ENCODE peak calls at places on chromosomes 4 and X, in eight cellular contexts. One of them, this sample, is unnamed.
A peak's percentile ranks its signal among the peaks of the same experiment; 100 is the strongest.

GRCh38 chr4:3868146-3868840 is 102.1 kb downstream of the ADRA2C start:
- DNase-seq in tibial artery: no peak
- DNase-seq in cardiac muscle cell: no peak
- DNase-seq in mesothelial cell of epicardium: no peak
- DNase-seq in A549: no peak
- DNase-seq in GM20000: no peak
- DNase-seq in lower lobe of right lung: no peak
- DNase-seq in fibroblast of pulmonary artery: no peak
- DNase-seq in this sample: no peak

GRCh38 chr4:159206427-159206871 is 103.6 kb downstream of the RAPGEF2 start:
- DNase-seq in A549: no peak
- DNase-seq in fibroblast of pulmonary artery: peak; percentile 17
- DNase-seq in tibial artery: no peak
- DNase-seq in GM20000: peak; percentile 48
- DNase-seq in mesothelial cell of epicardium: no peak
- DNase-seq in lower lobe of right lung: no peak
- DNase-seq in cardiac muscle cell: no peak
- DNase-seq in this sample: no peak

GRCh38 chr4:38728651-38729141 is 54.1 kb downstream of the TLR10 start:
- DNase-seq in tibial artery: no peak
- DNase-seq in GM20000: no peak
- DNase-seq in fibroblast of pulmonary artery: no peak
- DNase-seq in mesothelial cell of epicardium: no peak
- DNase-seq in cardiac muscle cell: no peak
- DNase-seq in A549: no peak
- DNase-seq in lower lobe of right lung: peak; percentile 78
- DNase-seq in this sample: peak; percentile 80

GRCh38 chrX:118022803-118023202 is 93.8 kb downstream of the KLHL13 start:
- DNase-seq in cardiac muscle cell: no peak
- DNase-seq in fibroblast of pulmonary artery: no peak
- DNase-seq in A549: no peak
- DNase-seq in tibial artery: no peak
- DNase-seq in lower lobe of right lung: no peak
- DNase-seq in GM20000: no peak
- DNase-seq in mesothelial cell of epicardium: no peak
- DNase-seq in this sample: no peak

GRCh38 chr4:144674711-144675110 is 28.8 kb downstream of the HHIP start:
- DNase-seq in tibial artery: no peak
- DNase-seq in A549: no peak
- DNase-seq in lower lobe of right lung: no peak
- DNase-seq in fibroblast of pulmonary artery: no peak
- DNase-seq in cardiac muscle cell: no peak
- DNase-seq in mesothelial cell of epicardium: no peak
- DNase-seq in GM20000: no peak
- DNase-seq in this sample: no peak

GRCh38 chr4:2353222-2354107 is 65.0 kb downstream of the ZFYVE28 start:
- DNase-seq in mesothelial cell of epicardium: no peak
- DNase-seq in lower lobe of right lung: peak; percentile 43
- DNase-seq in fibroblast of pulmonary artery: peak; percentile 52
- DNase-seq in GM20000: no peak
- DNase-seq in cardiac muscle cell: peak; percentile 69
- DNase-seq in tibial artery: peak; percentile 16
- DNase-seq in A549: no peak
- DNase-seq in this sample: no peak

GRCh38 chrX:65668362-65669310 is 1.2 kb downstream of the MSN start:
- DNase-seq in fibroblast of pulmonary artery: peak; percentile 83
- DNase-seq in tibial artery: peak; percentile 75
- DNase-seq in GM20000: peak; percentile 40
- DNase-seq in lower lobe of right lung: peak; percentile 73
- DNase-seq in mesothelial cell of epicardium: no peak
- DNase-seq in cardiac muscle cell: peak; percentile 79
- DNase-seq in A549: peak; percentile 23
- DNase-seq in this sample: peak; percentile 47

GRCh38 chr4:92969650-92970370 is 666.0 kb downstream of the GRID2 start:
- DNase-seq in tibial artery: no peak
- DNase-seq in GM20000: no peak
- DNase-seq in lower lobe of right lung: no peak
- DNase-seq in A549: peak; percentile 14
- DNase-seq in cardiac muscle cell: peak; percentile 95
- DNase-seq in mesothelial cell of epicardium: no peak
- DNase-seq in fibroblast of pulmonary artery: peak; percentile 95
- DNase-seq in this sample: no peak

GRCh38 chr4:159047478-159048165 is 55.3 kb upstream of the RAPGEF2 start:
- DNase-seq in GM20000: no peak
- DNase-seq in lower lobe of right lung: no peak
- DNase-seq in tibial artery: no peak
- DNase-seq in mesothelial cell of epicardium: no peak
- DNase-seq in A549: peak; percentile 1
- DNase-seq in cardiac muscle cell: peak; percentile 71
- DNase-seq in fibroblast of pulmonary artery: peak; percentile 68
- DNase-seq in this sample: peak; percentile 11

GRCh38 chr4:76498550-76498949 is 63.5 kb downstream of the SHROOM3 start:
- DNase-seq in mesothelial cell of epicardium: no peak
- DNase-seq in A549: no peak
- DNase-seq in tibial artery: no peak
- DNase-seq in lower lobe of right lung: no peak
- DNase-seq in fibroblast of pulmonary artery: no peak
- DNase-seq in cardiac muscle cell: no peak
- DNase-seq in GM20000: no peak
- DNase-seq in this sample: no peak

GRCh38 chrX:135520022-135520552 is 373 bp upstream of the INTS6L start:
- DNase-seq in fibroblast of pulmonary artery: peak; percentile 71
- DNase-seq in lower lobe of right lung: no peak
- DNase-seq in A549: no peak
- DNase-seq in mesothelial cell of epicardium: no peak
- DNase-seq in cardiac muscle cell: peak; percentile 75
- DNase-seq in GM20000: no peak
- DNase-seq in tibial artery: no peak
- DNase-seq in this sample: peak; percentile 2

GRCh38 chrX:108399427-108400165 is 38.6 kb downstream of the COL4A6 start:
- DNase-seq in tibial artery: no peak
- DNase-seq in fibroblast of pulmonary artery: peak; percentile 49
- DNase-seq in lower lobe of right lung: no peak
- DNase-seq in mesothelial cell of epicardium: no peak
- DNase-seq in cardiac muscle cell: peak; percentile 25
- DNase-seq in A549: no peak
- DNase-seq in GM20000: no peak
- DNase-seq in this sample: no peak

GRCh38 chr4:156293657-156294297 is 340.1 kb upstream of the CTSO start:
- DNase-seq in GM20000: no peak
- DNase-seq in fibroblast of pulmonary artery: peak; percentile 93
- DNase-seq in tibial artery: no peak
- DNase-seq in A549: no peak
- DNase-seq in lower lobe of right lung: no peak
- DNase-seq in cardiac muscle cell: peak; percentile 93
- DNase-seq in mesothelial cell of epicardium: no peak
- DNase-seq in this sample: no peak

GRCh38 chr4:125323547-125324100 is 8.9 kb downstream of the FAT4 start:
- DNase-seq in mesothelial cell of epicardium: no peak
- DNase-seq in cardiac muscle cell: peak; percentile 75
- DNase-seq in lower lobe of right lung: no peak
- DNase-seq in fibroblast of pulmonary artery: peak; percentile 72
- DNase-seq in tibial artery: no peak
- DNase-seq in A549: no peak
- DNase-seq in GM20000: no peak
- DNase-seq in this sample: peak; percentile 28

GRCh38 chr4:140012688-140013087 is 141.3 kb downstream of the MAML3 start:
- DNase-seq in tibial artery: peak; percentile 58
- DNase-seq in lower lobe of right lung: peak; percentile 54
- DNase-seq in fibroblast of pulmonary artery: peak; percentile 82
- DNase-seq in A549: peak; percentile 57
- DNase-seq in mesothelial cell of epicardium: no peak
- DNase-seq in GM20000: peak; percentile 27
- DNase-seq in cardiac muscle cell: peak; percentile 75
- DNase-seq in this sample: peak; percentile 71

GRCh38 chr4:2792396-2792710 is 532 bp upstream of the SH3BP2 start:
- DNase-seq in tibial artery: peak; percentile 17
- DNase-seq in mesothelial cell of epicardium: no peak
- DNase-seq in fibroblast of pulmonary artery: no peak
- DNase-seq in cardiac muscle cell: no peak
- DNase-seq in lower lobe of right lung: no peak
- DNase-seq in GM20000: no peak
- DNase-seq in A549: no peak
- DNase-seq in this sample: no peak

GRCh38 chr4:37101686-37102085 is 142.9 kb upstream of the NWD2 start:
- DNase-seq in A549: no peak
- DNase-seq in cardiac muscle cell: no peak
- DNase-seq in mesothelial cell of epicardium: no peak
- DNase-seq in fibroblast of pulmonary artery: no peak
- DNase-seq in tibial artery: no peak
- DNase-seq in lower lobe of right lung: no peak
- DNase-seq in GM20000: no peak
- DNase-seq in this sample: no peak

DNA sequence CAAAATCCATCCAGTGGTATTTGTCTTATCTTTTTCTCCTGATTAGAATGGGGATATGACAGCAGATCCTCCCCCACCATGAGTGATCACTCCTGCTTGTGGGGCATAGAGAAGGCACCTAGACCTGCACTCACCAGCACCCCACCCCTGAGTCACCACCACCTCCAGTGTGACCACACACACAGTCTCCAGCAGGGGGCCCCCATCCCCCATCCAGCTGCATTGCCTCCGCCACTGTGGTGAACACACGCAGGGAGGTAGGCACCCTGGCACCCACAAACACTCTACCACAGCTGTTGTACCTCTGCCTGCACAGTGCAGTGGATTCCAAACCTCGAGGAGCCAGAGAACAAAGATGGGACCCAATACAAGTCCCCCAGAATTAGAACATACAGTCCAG is 9.0 kb upstream of the MAGEA8 start:
- DNase-seq in A549: no peak
- DNase-seq in GM20000: peak; percentile 56
- DNase-seq in fibroblast of pulmonary artery: peak; percentile 4
- DNase-seq in lower lobe of right lung: no peak
- DNase-seq in tibial artery: no peak
- DNase-seq in cardiac muscle cell: peak; percentile 10
- DNase-seq in mesothelial cell of epicardium: no peak
- DNase-seq in this sample: peak; percentile 69
- TF ChIP-seq CTCF in A549: peak; percentile 22
- TF ChIP-seq CTCF in GM20000: no peak
- TF ChIP-seq CTCF in fibroblast of pulmonary artery: peak; percentile 29
- TF ChIP-seq CTCF in lower lobe of right lung: peak; percentile 21
- TF ChIP-seq CTCF in tibial artery: no peak
- TF ChIP-seq CTCF in cardiac muscle cell: peak; percentile 34
- TF ChIP-seq CTCF in mesothelial cell of epicardium: no peak
- TF ChIP-seq CTCF in this sample: peak; percentile 56

DNA sequence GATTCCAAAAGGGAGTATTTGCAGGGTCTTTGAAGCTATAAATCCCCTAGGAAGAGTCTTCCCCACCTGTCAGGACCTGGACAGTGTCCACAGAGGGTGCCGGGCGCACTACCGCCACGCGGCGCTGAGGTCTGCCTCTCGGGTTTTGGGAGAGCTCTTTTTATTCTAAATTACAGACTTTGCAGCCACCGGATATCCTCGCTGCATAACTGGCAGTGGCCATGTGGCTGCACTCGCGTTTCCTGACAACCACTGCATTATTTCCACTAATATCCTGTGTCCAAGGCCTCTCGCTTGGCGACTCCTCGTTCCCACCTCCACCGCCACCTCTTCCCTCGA is 608 bp upstream of the TMEM131L start:
- DNase-seq in cardiac muscle cell: peak; percentile 67
- DNase-seq in fibroblast of pulmonary artery: peak; percentile 68
- DNase-seq in tibial artery: peak; percentile 61
- DNase-seq in mesothelial cell of epicardium: no peak
- DNase-seq in lower lobe of right lung: peak; percentile 63
- DNase-seq in GM20000: peak; percentile 62
- DNase-seq in A549: peak; percentile 37
- DNase-seq in this sample: peak; percentile 25
- TF ChIP-seq CTCF in cardiac muscle cell: peak; percentile 22
- TF ChIP-seq CTCF in fibroblast of pulmonary artery: peak; percentile 19
- TF ChIP-seq CTCF in tibial artery: peak; percentile 48
- TF ChIP-seq CTCF in mesothelial cell of epicardium: no peak
- TF ChIP-seq CTCF in lower lobe of right lung: peak; percentile 23
- TF ChIP-seq CTCF in GM20000: no peak
- TF ChIP-seq CTCF in A549: no peak
- TF ChIP-seq CTCF in this sample: no peak

GRCh38 chrX:100413231-100413630 is 3.2 kb upstream of the PCDH19 start:
- DNase-seq in GM20000: peak; percentile 52
- DNase-seq in A549: peak; percentile 33
- DNase-seq in fibroblast of pulmonary artery: peak; percentile 74
- DNase-seq in mesothelial cell of epicardium: no peak
- DNase-seq in cardiac muscle cell: peak; percentile 73
- DNase-seq in lower lobe of right lung: no peak
- DNase-seq in tibial artery: peak; percentile 43
- DNase-seq in this sample: peak; percentile 38
- TF ChIP-seq CTCF in GM20000: no peak
- TF ChIP-seq CTCF in A549: peak; percentile 55
- TF ChIP-seq CTCF in fibroblast of pulmonary artery: peak; percentile 38
- TF ChIP-seq CTCF in mesothelial cell of epicardium: peak; percentile 60
- TF ChIP-seq CTCF in cardiac muscle cell: peak; percentile 38
- TF ChIP-seq CTCF in lower lobe of right lung: peak; percentile 49
- TF ChIP-seq CTCF in tibial artery: peak; percentile 39
- TF ChIP-seq CTCF in this sample: peak; percentile 24

GRCh38 chrX:38985375-38985774 is 184.1 kb downstream of the MID1IP1 start:
- DNase-seq in mesothelial cell of epicardium: no peak
- DNase-seq in fibroblast of pulmonary artery: peak; percentile 33
- DNase-seq in cardiac muscle cell: peak; percentile 41
- DNase-seq in A549: peak; percentile 9
- DNase-seq in GM20000: peak; percentile 28
- DNase-seq in tibial artery: no peak
- DNase-seq in lower lobe of right lung: no peak
- DNase-seq in this sample: no peak
- TF ChIP-seq CTCF in mesothelial cell of epicardium: no peak
- TF ChIP-seq CTCF in fibroblast of pulmonary artery: peak; percentile 16
- TF ChIP-seq CTCF in cardiac muscle cell: peak; percentile 30
- TF ChIP-seq CTCF in A549: peak; percentile 27
- TF ChIP-seq CTCF in GM20000: no peak
- TF ChIP-seq CTCF in tibial artery: peak; percentile 16
- TF ChIP-seq CTCF in lower lobe of right lung: peak; percentile 13
- TF ChIP-seq CTCF in this sample: no peak

This sample was measured in Calu3.